ENCODE peak calls at places on chromosomes 1 and 21, in ten cellular contexts. U is fibroblast of lung, I is gastrocnemius medialis, J is breast epithelium, B is psoas muscle, T is foreskin fibroblast, M is astrocyte of the cerebellum, D is heart left ventricle, H is PC-9, L is tibial nerve. E is an unnamed sample.

GRCh38 chr1:101207891-101208290 is 28.9 kb upstream of the S1PR1 start:
- DNase-seq in M (no peak), H (no peak), J (no peak), T (no peak), L (no peak), I (no peak), B (no peak), U (no peak), D (no peak), E (peak)

GRCh38 chr1:24345334-24345733 is 26.2 kb downstream of the GRHL3 start:
- DNase-seq in M (no peak), L (no peak), J (no peak), H (no peak), U (no peak), I (no peak), T (no peak), D (no peak), B (no peak), E (no peak)

GRCh38 chr1:91729621-91730348 is 156.2 kb downstream of the TGFBR3 start:
- DNase-seq in M (no peak), H (no peak), D (no peak), J (no peak), T (no peak), B (no peak), L (no peak), U (no peak), I (no peak), E (no peak)

GRCh38 chr21:26165331-26165730 is 5.2 kb downstream of the APP start:
- DNase-seq in I (no peak), B (no peak), M (no peak), L (no peak), H (no peak), U (no peak), T (no peak), D (no peak), J (no peak), E (no peak)

GRCh38 chr21:43355925-43356289 is 71.0 kb downstream of the SIK1 start:
- DNase-seq in L (no peak), I (no peak), U (no peak), T (no peak), D (no peak), J (no peak), B (no peak), M (no peak), H (no peak), E (no peak)

GRCh38 chr21:42037943-42038342 is 27.8 kb upstream of the ZBTB21 start:
- DNase-seq in H (no peak), B (no peak), M (no peak), D (no peak), T (no peak), U (peak), I (no peak), J (no peak), L (no peak), E (no peak)

GRCh38 chr1:227947678-227948492 is at the start of gene WNT9A:
- DNase-seq in H (no peak), U (peak), I (peak), D (peak), B (peak), T (peak), M (no peak), J (peak), L (no peak), E (peak)

GRCh38 chr1:27116210-27116609 is 38.7 kb downstream of the SLC9A1 start:
- DNase-seq in B (no peak), J (no peak), T (no peak), U (no peak), D (no peak), I (no peak), H (no peak), L (no peak), M (no peak), E (no peak)

GRCh38 chr21:44917446-44918106 is 3.1 kb downstream of the ITGB2 start:
- DNase-seq in I (no peak), B (peak), J (no peak), H (no peak), D (no peak), T (no peak), L (no peak), M (no peak), U (no peak), E (no peak)

GRCh38 chr21:44918581-44919033 is 2.1 kb downstream of the ITGB2 start:
- DNase-seq in L (no peak), T (no peak), M (no peak), D (no peak), J (no peak), B (peak), U (no peak), H (no peak), I (no peak), E (no peak)

GRCh38 chr21:44918107-44918470 is 2.6 kb downstream of the ITGB2 start:
- DNase-seq in T (no peak), L (no peak), U (no peak), B (peak), I (no peak), H (no peak), D (no peak), M (no peak), J (no peak), E (no peak)

GRCh38 chr21:44919111-44919912 is 1.4 kb downstream of the ITGB2 start:
- DNase-seq in M (no peak), U (no peak), I (no peak), D (no peak), B (peak), T (no peak), L (no peak), J (no peak), H (no peak), E (no peak)

DNA sequence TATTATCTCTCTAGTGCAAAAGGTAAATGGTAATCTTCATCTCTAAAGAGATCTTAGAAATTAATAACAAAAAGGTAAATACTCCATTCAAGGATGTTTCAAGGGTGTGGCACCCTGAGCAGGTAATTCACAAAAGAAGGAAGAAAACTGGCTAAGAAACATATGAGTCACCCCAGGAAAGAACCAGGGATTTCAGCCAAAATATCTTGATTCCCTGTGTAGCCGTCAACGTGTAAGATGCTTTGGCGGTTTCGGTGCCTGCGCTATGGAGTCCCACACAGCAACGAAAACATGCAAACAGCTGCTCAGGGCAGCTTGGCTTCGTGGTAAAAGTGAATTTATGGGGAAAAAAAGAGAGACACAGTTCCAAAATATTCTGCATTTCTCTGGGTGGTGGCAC is 3.7 kb downstream of the ITGB2 start:
- DNase-seq in I (no peak), J (no peak), D (no peak), H (peak), U (no peak), B (no peak), T (no peak), M (peak), L (no peak), E (no peak)
- H3K4me3 ChIP-seq in I (no peak), J (no peak), D (no peak), H (peak), U (no peak), B (no peak), T (no peak), M (no peak), L (no peak), E (no peak)

GRCh38 chr1:119546641-119547040 is 39.6 kb downstream of the HSD3B1 start:
- DNase-seq in U (no peak), M (no peak), H (peak), B (no peak), T (no peak), J (no peak), I (no peak), D (no peak), L (no peak), E (no peak)

GRCh38 chr1:119542492-119542946 is 35.5 kb downstream of the HSD3B1 start:
- DNase-seq in H (peak), J (no peak), I (no peak), B (no peak), T (no peak), D (no peak), U (no peak), L (no peak), M (no peak), E (peak)

GRCh38 chr1:119541389-119541788 is 34.4 kb downstream of the HSD3B1 start:
- DNase-seq in H (peak), L (no peak), M (no peak), T (no peak), D (no peak), I (no peak), J (no peak), B (no peak), U (no peak), E (no peak)

GRCh38 chr1:119547306-119547705 is 40.3 kb downstream of the HSD3B1 start:
- DNase-seq in H (no peak), I (no peak), T (no peak), U (no peak), D (no peak), M (no peak), J (no peak), B (no peak), L (no peak), E (no peak)

GRCh38 chr1:119544165-119544762 is 37.3 kb downstream of the HSD3B1 start:
- DNase-seq in M (no peak), B (no peak), D (no peak), H (no peak), J (no peak), L (no peak), U (no peak), I (no peak), T (no peak), E (peak)
- TF ChIP-seq CTCF in M (peak), B (no peak), D (no peak), H (peak), J (no peak), L (no peak), U (peak), I (no peak), T (peak), E (peak)

GRCh38 chr1:34869754-34870153 is 10.2 kb upstream of the SMIM12 start:
- DNase-seq in J (no peak), U (no peak), B (no peak), T (no peak), I (no peak), M (no peak), D (no peak), H (no peak), L (no peak), E (no peak)
- H3K4me3 ChIP-seq in J (no peak), U (no peak), B (no peak), T (no peak), I (no peak), M (no peak), D (no peak), H (no peak), L (no peak), E (no peak)

DNA sequence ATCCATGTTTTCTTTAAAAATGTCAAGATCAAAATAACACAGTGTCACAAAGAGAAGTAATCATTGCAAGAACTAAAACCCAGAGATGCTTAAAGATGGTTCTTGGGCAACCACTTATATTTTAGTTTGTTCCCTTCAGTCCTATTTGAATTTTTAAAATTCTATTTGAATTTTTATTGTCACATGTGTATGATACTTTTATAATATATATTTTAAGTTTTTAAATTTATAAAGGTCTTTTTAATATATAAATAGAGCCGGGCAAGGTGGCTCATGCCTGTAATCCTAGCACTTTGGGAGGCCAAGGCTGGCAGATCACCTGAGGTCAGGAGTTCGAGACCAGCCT is 22.3 kb upstream of the DISC1 start:
- DNase-seq in U (no peak), L (no peak), T (no peak), D (no peak), H (no peak), B (no peak), I (no peak), M (no peak), J (no peak), E (no peak)
- TF ChIP-seq CTCF in U (no peak), L (no peak), T (no peak), D (no peak), H (no peak), B (no peak), I (no peak), M (no peak), J (peak), E (no peak)

GRCh38 chr1:151830055-151830454 is 1.5 kb downstream of the RORC start:
- DNase-seq in I (no peak), H (no peak), M (no peak), D (peak), J (no peak), U (no peak), L (no peak), B (peak), T (no peak), E (no peak)

GRCh38 chr1:151831256-151831591 is 378 bp downstream of the RORC start:
- DNase-seq in T (no peak), I (no peak), H (no peak), B (no peak), U (no peak), M (no peak), L (no peak), D (peak), J (no peak), E (no peak)

GRCh38 chr1:151833172-151833571 is 1.6 kb upstream of the RORC start:
- DNase-seq in J (no peak), D (peak), M (no peak), B (no peak), L (no peak), T (no peak), U (no peak), I (no peak), H (peak), E (no peak)

GRCh38 chr1:151832318-151832984 is 849 bp upstream of the RORC start:
- DNase-seq in U (peak), M (no peak), J (peak), T (peak), D (peak), L (no peak), H (no peak), B (peak), I (peak), E (peak)

GRCh38 chr1:151831605-151832004 is at the start of gene RORC:
- DNase-seq in I (peak), B (peak), H (no peak), T (no peak), M (no peak), J (peak), L (no peak), D (peak), U (no peak), E (no peak)
- H3K4me3 ChIP-seq in I (peak), B (peak), H (no peak), T (no peak), M (no peak), J (peak), L (no peak), D (peak), U (no peak), E (no peak)